ENCODE peak calls at places on chromosome 10, in eight cellular contexts. One of them, this sample, is unnamed.

GRCh38 chr10:49277973-49278372 is 21.0 kb upstream of the C10orf71 start:
- DNase-seq in fibroblast of villous mesenchyme: no peak
- DNase-seq in cardiac fibroblast: no peak
- DNase-seq in uterus: no peak
- DNase-seq in left ventricle myocardium inferior: no peak
- DNase-seq in stomach: no peak
- DNase-seq in Peyer's patch: no peak
- DNase-seq in mucosa of descending colon: no peak
- DNase-seq in this sample: no peak

GRCh38 chr10:103449208-103450144 is 2.7 kb downstream of the CALHM2 start:
- DNase-seq in mucosa of descending colon: peak
- DNase-seq in stomach: no peak
- DNase-seq in cardiac fibroblast: no peak
- DNase-seq in Peyer's patch: no peak
- DNase-seq in left ventricle myocardium inferior: no peak
- DNase-seq in fibroblast of villous mesenchyme: no peak
- DNase-seq in uterus: no peak
- DNase-seq in this sample: no peak

GRCh38 chr10:122244001-122244715 is 26.9 kb upstream of the BTBD16 start:
- DNase-seq in fibroblast of villous mesenchyme: no peak
- DNase-seq in Peyer's patch: no peak
- DNase-seq in stomach: no peak
- DNase-seq in mucosa of descending colon: no peak
- DNase-seq in uterus: no peak
- DNase-seq in left ventricle myocardium inferior: no peak
- DNase-seq in cardiac fibroblast: no peak
- DNase-seq in this sample: no peak

GRCh38 chr10:14560794-14561765 is 213.6 kb downstream of the FAM107B start:
- DNase-seq in left ventricle myocardium inferior: no peak
- DNase-seq in fibroblast of villous mesenchyme: no peak
- DNase-seq in uterus: no peak
- DNase-seq in Peyer's patch: no peak
- DNase-seq in mucosa of descending colon: no peak
- DNase-seq in stomach: no peak
- DNase-seq in cardiac fibroblast: no peak
- DNase-seq in this sample: no peak

GRCh38 chr10:25483999-25484398 is 309.2 kb downstream of the GPR158 start:
- DNase-seq in left ventricle myocardium inferior: no peak
- DNase-seq in fibroblast of villous mesenchyme: no peak
- DNase-seq in mucosa of descending colon: no peak
- DNase-seq in uterus: no peak
- DNase-seq in stomach: no peak
- DNase-seq in Peyer's patch: no peak
- DNase-seq in cardiac fibroblast: no peak
- DNase-seq in this sample: no peak

GRCh38 chr10:90751107-90751997 is 106.5 kb downstream of the HTR7 start:
- DNase-seq in Peyer's patch: peak
- DNase-seq in fibroblast of villous mesenchyme: peak
- DNase-seq in mucosa of descending colon: no peak
- DNase-seq in uterus: no peak
- DNase-seq in cardiac fibroblast: peak
- DNase-seq in stomach: no peak
- DNase-seq in left ventricle myocardium inferior: no peak
- DNase-seq in this sample: peak

GRCh38 chr10:17737021-17737965 is 14.7 kb upstream of the TMEM236 start:
- DNase-seq in stomach: peak
- DNase-seq in fibroblast of villous mesenchyme: peak
- DNase-seq in cardiac fibroblast: peak
- DNase-seq in left ventricle myocardium inferior: peak
- DNase-seq in Peyer's patch: no peak
- DNase-seq in uterus: no peak
- DNase-seq in mucosa of descending colon: no peak
- DNase-seq in this sample: no peak

GRCh38 chr10:3992374-3993178 is 207.6 kb upstream of the KLF6 start:
- DNase-seq in fibroblast of villous mesenchyme: no peak
- DNase-seq in left ventricle myocardium inferior: no peak
- DNase-seq in stomach: no peak
- DNase-seq in cardiac fibroblast: no peak
- DNase-seq in Peyer's patch: no peak
- DNase-seq in mucosa of descending colon: no peak
- DNase-seq in uterus: no peak
- DNase-seq in this sample: no peak

GRCh38 chr10:21517134-21517982 is 8.1 kb downstream of the SKIDA1 start:
- DNase-seq in stomach: peak
- DNase-seq in cardiac fibroblast: peak
- DNase-seq in left ventricle myocardium inferior: peak
- DNase-seq in fibroblast of villous mesenchyme: peak
- DNase-seq in Peyer's patch: no peak
- DNase-seq in mucosa of descending colon: peak
- DNase-seq in uterus: peak
- DNase-seq in this sample: peak

GRCh38 chr10:9012312-9012711 is 957.8 kb downstream of the GATA3 start:
- DNase-seq in mucosa of descending colon: no peak
- DNase-seq in cardiac fibroblast: peak
- DNase-seq in left ventricle myocardium inferior: no peak
- DNase-seq in Peyer's patch: no peak
- DNase-seq in stomach: no peak
- DNase-seq in fibroblast of villous mesenchyme: no peak
- DNase-seq in uterus: no peak
- DNase-seq in this sample: no peak

GRCh38 chr10:73161079-73161478 is 6.7 kb downstream of the ECD start:
- DNase-seq in Peyer's patch: no peak
- DNase-seq in left ventricle myocardium inferior: no peak
- DNase-seq in cardiac fibroblast: no peak
- DNase-seq in fibroblast of villous mesenchyme: no peak
- DNase-seq in mucosa of descending colon: no peak
- DNase-seq in uterus: no peak
- DNase-seq in stomach: no peak
- DNase-seq in this sample: no peak

GRCh38 chr10:79259834-79260233 is 87.4 kb upstream of the PPIF start:
- DNase-seq in uterus: no peak
- DNase-seq in left ventricle myocardium inferior: no peak
- DNase-seq in Peyer's patch: no peak
- DNase-seq in fibroblast of villous mesenchyme: no peak
- DNase-seq in mucosa of descending colon: no peak
- DNase-seq in stomach: no peak
- DNase-seq in cardiac fibroblast: no peak
- DNase-seq in this sample: no peak

GRCh38 chr10:3897156-3897555 is 112.1 kb upstream of the KLF6 start:
- DNase-seq in left ventricle myocardium inferior: no peak
- DNase-seq in uterus: no peak
- DNase-seq in fibroblast of villous mesenchyme: peak
- DNase-seq in cardiac fibroblast: peak
- DNase-seq in Peyer's patch: no peak
- DNase-seq in mucosa of descending colon: no peak
- DNase-seq in stomach: no peak
- DNase-seq in this sample: no peak

GRCh38 chr10:133445751-133446708 is 7.7 kb upstream of the SCART1 start:
- DNase-seq in uterus: no peak
- DNase-seq in cardiac fibroblast: no peak
- DNase-seq in left ventricle myocardium inferior: no peak
- DNase-seq in stomach: peak
- DNase-seq in fibroblast of villous mesenchyme: no peak
- DNase-seq in mucosa of descending colon: peak
- DNase-seq in Peyer's patch: peak
- DNase-seq in this sample: no peak

GRCh38 chr10:14306201-14306600 is 24.5 kb downstream of the FRMD4A start:
- DNase-seq in fibroblast of villous mesenchyme: no peak
- DNase-seq in uterus: no peak
- DNase-seq in mucosa of descending colon: no peak
- DNase-seq in cardiac fibroblast: no peak
- DNase-seq in stomach: no peak
- DNase-seq in left ventricle myocardium inferior: no peak
- DNase-seq in Peyer's patch: no peak
- DNase-seq in this sample: no peak

GRCh38 chr10:71210031-71210871 is 2.1 kb upstream of the UNC5B start:
- DNase-seq in fibroblast of villous mesenchyme: no peak
- DNase-seq in uterus: no peak
- DNase-seq in mucosa of descending colon: no peak
- DNase-seq in Peyer's patch: no peak
- DNase-seq in cardiac fibroblast: no peak
- DNase-seq in left ventricle myocardium inferior: no peak
- DNase-seq in stomach: peak
- DNase-seq in this sample: no peak

GRCh38 chr10:29740981-29741545 is 106.3 kb upstream of the SVIL start:
- DNase-seq in fibroblast of villous mesenchyme: no peak
- DNase-seq in stomach: no peak
- DNase-seq in Peyer's patch: no peak
- DNase-seq in left ventricle myocardium inferior: no peak
- DNase-seq in cardiac fibroblast: no peak
- DNase-seq in uterus: no peak
- DNase-seq in mucosa of descending colon: no peak
- DNase-seq in this sample: no peak

GRCh38 chr10:130022501-130023299 is 58.6 kb upstream of the EBF3 start:
- DNase-seq in fibroblast of villous mesenchyme: no peak
- DNase-seq in stomach: no peak
- DNase-seq in Peyer's patch: no peak
- DNase-seq in cardiac fibroblast: peak
- DNase-seq in mucosa of descending colon: no peak
- DNase-seq in left ventricle myocardium inferior: no peak
- DNase-seq in uterus: no peak
- DNase-seq in this sample: no peak

GRCh38 chr10:21638681-21639080 is 104.6 kb downstream of the MLLT10 start:
- DNase-seq in stomach: no peak
- DNase-seq in uterus: no peak
- DNase-seq in left ventricle myocardium inferior: no peak
- DNase-seq in Peyer's patch: no peak
- DNase-seq in cardiac fibroblast: no peak
- DNase-seq in fibroblast of villous mesenchyme: no peak
- DNase-seq in mucosa of descending colon: no peak
- DNase-seq in this sample: no peak

GRCh38 chr10:5461201-5461585 is 38.2 kb downstream of the CALML5 start:
- DNase-seq in stomach: no peak
- DNase-seq in uterus: no peak
- DNase-seq in left ventricle myocardium inferior: no peak
- DNase-seq in Peyer's patch: no peak
- DNase-seq in fibroblast of villous mesenchyme: no peak
- DNase-seq in cardiac fibroblast: peak
- DNase-seq in mucosa of descending colon: no peak
- DNase-seq in this sample: no peak

GRCh38 chr10:61705022-61705675 is 42.4 kb downstream of the CABCOCO1 start:
- DNase-seq in fibroblast of villous mesenchyme: peak
- DNase-seq in stomach: no peak
- DNase-seq in uterus: no peak
- DNase-seq in left ventricle myocardium inferior: no peak
- DNase-seq in Peyer's patch: no peak
- DNase-seq in cardiac fibroblast: no peak
- DNase-seq in mucosa of descending colon: no peak
- DNase-seq in this sample: no peak

GRCh38 chr10:61701055-61701705 is 38.5 kb downstream of the CABCOCO1 start:
- DNase-seq in left ventricle myocardium inferior: no peak
- DNase-seq in fibroblast of villous mesenchyme: peak
- DNase-seq in mucosa of descending colon: no peak
- DNase-seq in stomach: no peak
- DNase-seq in cardiac fibroblast: peak
- DNase-seq in uterus: no peak
- DNase-seq in Peyer's patch: no peak
- DNase-seq in this sample: no peak
- TF ChIP-seq CTCF in left ventricle myocardium inferior: no peak
- TF ChIP-seq CTCF in fibroblast of villous mesenchyme: no peak
- TF ChIP-seq CTCF in mucosa of descending colon: no peak
- TF ChIP-seq CTCF in stomach: no peak
- TF ChIP-seq CTCF in cardiac fibroblast: no peak
- TF ChIP-seq CTCF in uterus: no peak
- TF ChIP-seq CTCF in Peyer's patch: no peak
- TF ChIP-seq CTCF in this sample: no peak

GRCh38 chr10:31186225-31187010 is 132.6 kb upstream of the ZEB1 start:
- DNase-seq in left ventricle myocardium inferior: no peak
- DNase-seq in cardiac fibroblast: peak
- DNase-seq in Peyer's patch: no peak
- DNase-seq in mucosa of descending colon: no peak
- DNase-seq in uterus: no peak
- DNase-seq in fibroblast of villous mesenchyme: no peak
- DNase-seq in stomach: no peak
- DNase-seq in this sample: no peak
- TF ChIP-seq CTCF in left ventricle myocardium inferior: no peak
- TF ChIP-seq CTCF in cardiac fibroblast: no peak
- TF ChIP-seq CTCF in Peyer's patch: no peak
- TF ChIP-seq CTCF in mucosa of descending colon: no peak
- TF ChIP-seq CTCF in uterus: no peak
- TF ChIP-seq CTCF in fibroblast of villous mesenchyme: no peak
- TF ChIP-seq CTCF in stomach: no peak
- TF ChIP-seq CTCF in this sample: no peak

GRCh38 chr10:69874464-69874863 is 72.8 kb downstream of the COL13A1 start:
- DNase-seq in fibroblast of villous mesenchyme: peak
- DNase-seq in Peyer's patch: no peak
- DNase-seq in left ventricle myocardium inferior: no peak
- DNase-seq in stomach: no peak
- DNase-seq in mucosa of descending colon: no peak
- DNase-seq in cardiac fibroblast: peak
- DNase-seq in uterus: no peak
- DNase-seq in this sample: no peak
- TF ChIP-seq CTCF in fibroblast of villous mesenchyme: no peak
- TF ChIP-seq CTCF in Peyer's patch: no peak
- TF ChIP-seq CTCF in left ventricle myocardium inferior: no peak
- TF ChIP-seq CTCF in stomach: no peak
- TF ChIP-seq CTCF in mucosa of descending colon: no peak
- TF ChIP-seq CTCF in cardiac fibroblast: peak
- TF ChIP-seq CTCF in uterus: no peak
- TF ChIP-seq CTCF in this sample: no peak

GRCh38 chr10:100510533-100511308 is 8.9 kb downstream of the SEC31B start:
- DNase-seq in mucosa of descending colon: no peak
- DNase-seq in stomach: peak
- DNase-seq in cardiac fibroblast: no peak
- DNase-seq in fibroblast of villous mesenchyme: no peak
- DNase-seq in left ventricle myocardium inferior: no peak
- DNase-seq in uterus: no peak
- DNase-seq in Peyer's patch: peak
- DNase-seq in this sample: peak
- TF ChIP-seq CTCF in mucosa of descending colon: no peak
- TF ChIP-seq CTCF in stomach: no peak
- TF ChIP-seq CTCF in cardiac fibroblast: no peak
- TF ChIP-seq CTCF in fibroblast of villous mesenchyme: no peak
- TF ChIP-seq CTCF in left ventricle myocardium inferior: no peak
- TF ChIP-seq CTCF in uterus: no peak
- TF ChIP-seq CTCF in Peyer's patch: no peak
- TF ChIP-seq CTCF in this sample: no peak

DNA sequence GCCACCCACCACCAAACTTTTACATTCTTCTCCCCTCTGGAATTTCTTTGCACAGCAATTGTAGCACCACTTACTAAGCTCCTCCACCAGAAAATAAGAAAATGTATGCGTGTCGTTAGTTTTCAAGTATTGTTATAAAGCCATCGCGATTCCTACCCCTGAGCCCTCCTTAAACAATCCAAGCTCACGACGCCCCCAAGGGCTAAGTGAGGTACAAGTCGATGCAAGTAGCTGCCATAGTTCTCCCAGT is 1.3 kb downstream of the FRAT2 start:
- DNase-seq in fibroblast of villous mesenchyme: peak
- DNase-seq in Peyer's patch: no peak
- DNase-seq in mucosa of descending colon: no peak
- DNase-seq in cardiac fibroblast: peak
- DNase-seq in uterus: no peak
- DNase-seq in stomach: no peak
- DNase-seq in left ventricle myocardium inferior: no peak
- DNase-seq in this sample: no peak
- TF ChIP-seq CTCF in fibroblast of villous mesenchyme: peak
- TF ChIP-seq CTCF in Peyer's patch: no peak
- TF ChIP-seq CTCF in mucosa of descending colon: no peak
- TF ChIP-seq CTCF in cardiac fibroblast: no peak
- TF ChIP-seq CTCF in uterus: no peak
- TF ChIP-seq CTCF in stomach: no peak
- TF ChIP-seq CTCF in left ventricle myocardium inferior: no peak
- TF ChIP-seq CTCF in this sample: no peak

GRCh38 chr10:116691079-116691398 is 51.3 kb downstream of the HSPA12A start:
- DNase-seq in Peyer's patch: no peak
- DNase-seq in fibroblast of villous mesenchyme: no peak
- DNase-seq in mucosa of descending colon: no peak
- DNase-seq in left ventricle myocardium inferior: no peak
- DNase-seq in cardiac fibroblast: no peak
- DNase-seq in stomach: no peak
- DNase-seq in uterus: peak
- DNase-seq in this sample: no peak
- TF ChIP-seq CTCF in Peyer's patch: no peak
- TF ChIP-seq CTCF in fibroblast of villous mesenchyme: no peak
- TF ChIP-seq CTCF in mucosa of descending colon: no peak
- TF ChIP-seq CTCF in left ventricle myocardium inferior: no peak
- TF ChIP-seq CTCF in cardiac fibroblast: no peak
- TF ChIP-seq CTCF in stomach: no peak
- TF ChIP-seq CTCF in uterus: no peak
- TF ChIP-seq CTCF in this sample: no peak